ENCODE peak calls at places on chromosomes 4 and X, in ten cellular contexts. G is OCI-LY7, M is lung, H is SK-N-SH, B is lower lobe of right lung, N is heart left ventricle, Z is fibroblast of lung, O is brain microvascular endothelial cell, I is IMR-90, P is GM23248. L is an unnamed sample.

GRCh38 chr4:38753021-38753806 is 29.6 kb downstream of the TLR10 start:
- DNase-seq in G (no peak), M (peak), H (peak), B (peak), N (peak), Z (peak), O (peak), I (peak), P (peak), L (peak)

GRCh38 chr4:738781-739280 is 33.2 kb downstream of the PCGF3 start:
- DNase-seq in G (peak), M (no peak), H (no peak), B (no peak), N (no peak), Z (no peak), O (no peak), I (no peak), P (no peak), L (no peak)

GRCh38 chr4:19803406-19803805 is 448.3 kb upstream of the SLIT2 start:
- DNase-seq in G (no peak), M (no peak), H (no peak), B (no peak), N (no peak), Z (no peak), O (no peak), I (peak), P (peak), L (no peak)

GRCh38 chr4:41009411-41009810 is 204.9 kb downstream of the APBB2 start:
- DNase-seq in G (no peak), M (no peak), H (no peak), B (no peak), N (no peak), Z (peak), O (no peak), I (peak), P (peak), L (no peak)

GRCh38 chrX:51148848-51149247 is 183.8 kb upstream of the NUDT10 start:
- DNase-seq in G (peak), M (no peak), H (no peak), B (no peak), N (no peak), Z (no peak), O (no peak), I (no peak), P (no peak), L (no peak)

GRCh38 chr4:74437866-74438265 is 7.1 kb upstream of the AREG start:
- DNase-seq in G (no peak), M (no peak), H (no peak), B (no peak), N (no peak), Z (no peak), O (no peak), I (no peak), P (no peak), L (no peak)

GRCh38 chr4:38943355-38943754 is 75.7 kb downstream of the FAM114A1 start:
- DNase-seq in G (no peak), M (no peak), H (peak), B (no peak), N (peak), Z (peak), O (no peak), I (peak), P (no peak), L (peak)

GRCh38 chrX:49163555-49164419 is 1.2 kb downstream of the MAGIX start:
- DNase-seq in G (peak), M (peak), H (peak), B (peak), N (peak), Z (peak), O (peak), I (peak), P (peak), L (no peak)

GRCh38 chrX:54482839-54483593 is 13.0 kb downstream of the FGD1 start:
- DNase-seq in G (no peak), M (no peak), H (peak), B (no peak), N (no peak), Z (no peak), O (no peak), I (no peak), P (peak), L (no peak)

GRCh38 chr4:124722069-124722468 is 9.5 kb upstream of the ANKRD50 start:
- DNase-seq in G (no peak), M (no peak), H (no peak), B (no peak), N (no peak), Z (no peak), O (peak), I (peak), P (peak), L (no peak)

GRCh38 chr4:73573794-73574528 is 46.3 kb downstream of the RASSF6 start:
- DNase-seq in G (peak), M (peak), H (peak), B (peak), N (peak), Z (peak), O (peak), I (peak), P (peak), L (peak)

GRCh38 chrX:153074262-153074899 is 2.1 kb downstream of the PNMA6A start:
- DNase-seq in G (no peak), M (no peak), H (peak), B (no peak), N (no peak), Z (no peak), O (no peak), I (no peak), P (no peak), L (no peak)

GRCh38 chr4:119103263-119103662 is 32.4 kb upstream of the MYOZ2 start:
- DNase-seq in G (no peak), M (no peak), H (no peak), B (peak), N (peak), Z (peak), O (peak), I (peak), P (peak), L (peak)

GRCh38 chr4:10030946-10031662 is 9.8 kb upstream of the SLC2A9 start:
- DNase-seq in G (no peak), M (no peak), H (no peak), B (no peak), N (peak), Z (no peak), O (peak), I (no peak), P (no peak), L (no peak)

GRCh38 chr4:5782829-5783476 is 72.0 kb downstream of the EVC start:
- DNase-seq in G (no peak), M (no peak), H (no peak), B (no peak), N (no peak), Z (no peak), O (no peak), I (no peak), P (no peak), L (no peak)

GRCh38 chrX:48919360-48919821 is 567 bp upstream of the PIM2 start:
- DNase-seq in G (no peak), M (no peak), H (peak), B (no peak), N (no peak), Z (no peak), O (no peak), I (no peak), P (peak), L (no peak)

GRCh38 chr4:150305995-150306394 is 227.8 kb downstream of the DCLK2 start:
- DNase-seq in G (no peak), M (no peak), H (no peak), B (no peak), N (no peak), Z (peak), O (peak), I (peak), P (peak), L (no peak)

GRCh38 chr4:148618856-148619255 is 176.6 kb upstream of the NR3C2 start:
- DNase-seq in G (no peak), M (no peak), H (no peak), B (no peak), N (no peak), Z (no peak), O (no peak), I (peak), P (no peak), L (no peak)

GRCh38 chr4:4387531-4388311 is 819 bp downstream of the NSG1 start:
- DNase-seq in G (peak), M (no peak), H (peak), B (no peak), N (no peak), Z (no peak), O (no peak), I (no peak), P (peak), L (no peak)

GRCh38 chr4:137540356-137540755 is 8.1 kb upstream of the PCDH18 start:
- DNase-seq in G (no peak), M (no peak), H (no peak), B (no peak), N (no peak), Z (no peak), O (no peak), I (no peak), P (no peak), L (no peak)

GRCh38 chrX:11629593-11630211 is 36.0 kb downstream of the ARHGAP6 start:
- DNase-seq in G (no peak), M (no peak), H (no peak), B (peak), N (peak), Z (peak), O (peak), I (peak), P (peak), L (peak)

GRCh38 chr4:184263910-184264732 is 46.4 kb upstream of the ENPP6 start:
- DNase-seq in G (peak), M (peak), H (peak), B (peak), N (peak), Z (peak), O (peak), I (peak), P (peak), L (peak)

GRCh38 chrX:100076031-100076430 is 334.0 kb downstream of the PCDH19 start:
- DNase-seq in G (no peak), M (no peak), H (no peak), B (no peak), N (no peak), Z (no peak), O (no peak), I (no peak), P (no peak), L (no peak)

GRCh38 chr4:165364452-165365080 is 14.2 kb upstream of the CPE start:
- DNase-seq in G (no peak), M (no peak), H (no peak), B (no peak), N (no peak), Z (peak), O (no peak), I (no peak), P (peak), L (no peak)

GRCh38 chrX:50100188-50100587 is 100.6 kb downstream of the AKAP4 start:
- DNase-seq in G (peak), M (no peak), H (peak), B (no peak), N (no peak), Z (no peak), O (no peak), I (no peak), P (no peak), L (no peak)

GRCh38 chr4:3250438-3250955 is 1.5 kb downstream of the MSANTD1 start:
- DNase-seq in G (no peak), M (peak), H (no peak), B (peak), N (peak), Z (no peak), O (no peak), I (no peak), P (no peak), L (no peak)

GRCh38 chr4:184732126-184732525 is 1.8 kb downstream of the CENPU start:
- DNase-seq in G (peak), M (peak), H (no peak), B (no peak), N (no peak), Z (no peak), O (no peak), I (peak), P (peak), L (no peak)

GRCh38 chrX:261167-261857 is 19.9 kb upstream of the PLCXD1 start:
- DNase-seq in G (no peak), M (no peak), H (no peak), B (peak), N (peak), Z (peak), O (peak), I (peak), P (no peak), L (no peak)

GRCh38 chr4:28462766-28463165 is 1602.1 kb downstream of the STIM2 start:
- DNase-seq in G (no peak), M (no peak), H (no peak), B (no peak), N (no peak), Z (no peak), O (no peak), I (peak), P (peak), L (no peak)

GRCh38 chr4:110112056-110112455 is 86.4 kb downstream of the ELOVL6 start:
- DNase-seq in G (no peak), M (no peak), H (no peak), B (no peak), N (no peak), Z (no peak), O (no peak), I (no peak), P (no peak), L (no peak)

GRCh38 chr4:42080284-42080683 is 72.2 kb downstream of the BEND4 start:
- DNase-seq in G (no peak), M (no peak), H (no peak), B (no peak), N (no peak), Z (no peak), O (no peak), I (no peak), P (no peak), L (no peak)

GRCh38 chr4:183821090-183821853 is 83.8 kb upstream of the STOX2 start:
- DNase-seq in G (no peak), M (no peak), H (no peak), B (no peak), N (no peak), Z (no peak), O (no peak), I (no peak), P (no peak), L (no peak)

GRCh38 chr4:1579834-1580686 is 104.1 kb downstream of the FAM53A start:
- DNase-seq in G (peak), M (peak), H (peak), B (peak), N (peak), Z (no peak), O (peak), I (no peak), P (peak), L (no peak)

DNA sequence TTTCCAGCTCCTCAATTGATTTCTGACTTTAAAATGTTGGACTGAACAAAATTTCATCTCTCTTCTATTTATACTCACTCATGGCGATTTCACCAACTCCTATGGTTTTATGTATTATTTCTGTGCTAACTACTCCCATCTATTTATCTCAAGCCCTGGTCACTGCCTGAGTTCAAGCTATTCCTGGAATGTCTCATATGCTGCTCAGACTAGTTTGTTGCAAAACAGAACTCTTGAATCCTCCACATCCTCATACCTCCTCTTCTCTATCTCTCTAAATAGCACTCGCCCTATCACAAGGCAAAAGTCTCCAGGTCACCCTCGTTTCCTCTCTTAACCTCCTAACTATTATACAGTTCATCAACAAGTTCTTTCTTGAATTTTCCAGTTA is 19.0 kb upstream of the DDX60 start:
- DNase-seq in G (no peak), M (no peak), H (no peak), B (no peak), N (no peak), Z (no peak), O (peak), I (peak), P (no peak), L (peak)
- H3K4me3 ChIP-seq in G (no peak), M (no peak), H (no peak), B (no peak), N (no peak), Z (no peak), O (no peak), I (no peak), P (no peak), L (no peak)

GRCh38 chr4:89681219-89681618 is 155.7 kb downstream of the SNCA start:
- DNase-seq in G (no peak), M (no peak), H (no peak), B (no peak), N (no peak), Z (no peak), O (peak), I (no peak), P (no peak), L (no peak)

GRCh38 chr4:89684536-89684935 is 152.4 kb downstream of the SNCA start:
- DNase-seq in G (no peak), M (no peak), H (no peak), B (no peak), N (no peak), Z (no peak), O (no peak), I (no peak), P (no peak), L (no peak)

GRCh38 chr4:89682808-89683207 is 154.2 kb downstream of the SNCA start:
- DNase-seq in G (no peak), M (no peak), H (no peak), B (no peak), N (no peak), Z (no peak), O (no peak), I (no peak), P (no peak), L (no peak)

GRCh38 chr4:89685277-89685676 is 151.7 kb downstream of the SNCA start:
- DNase-seq in G (no peak), M (no peak), H (no peak), B (no peak), N (no peak), Z (no peak), O (no peak), I (no peak), P (no peak), L (no peak)

GRCh38 chr4:89681671-89682070 is 155.3 kb downstream of the SNCA start:
- DNase-seq in G (no peak), M (no peak), H (no peak), B (no peak), N (no peak), Z (no peak), O (no peak), I (no peak), P (no peak), L (no peak)
- H3K27ac ChIP-seq in G (no peak), M (no peak), H (no peak), B (no peak), N (no peak), Z (no peak), O (no peak), I (no peak), P (no peak), L (no peak)

GRCh38 chr4:81606166-81606565 is 134.5 kb upstream of the RASGEF1B start:
- DNase-seq in G (no peak), M (no peak), H (no peak), B (no peak), N (no peak), Z (no peak), O (no peak), I (no peak), P (peak), L (no peak)
- H3K4me3 ChIP-seq in G (peak), M (no peak), H (no peak), B (no peak), N (no peak), Z (no peak), O (no peak), I (no peak), P (no peak), L (no peak)

DNA sequence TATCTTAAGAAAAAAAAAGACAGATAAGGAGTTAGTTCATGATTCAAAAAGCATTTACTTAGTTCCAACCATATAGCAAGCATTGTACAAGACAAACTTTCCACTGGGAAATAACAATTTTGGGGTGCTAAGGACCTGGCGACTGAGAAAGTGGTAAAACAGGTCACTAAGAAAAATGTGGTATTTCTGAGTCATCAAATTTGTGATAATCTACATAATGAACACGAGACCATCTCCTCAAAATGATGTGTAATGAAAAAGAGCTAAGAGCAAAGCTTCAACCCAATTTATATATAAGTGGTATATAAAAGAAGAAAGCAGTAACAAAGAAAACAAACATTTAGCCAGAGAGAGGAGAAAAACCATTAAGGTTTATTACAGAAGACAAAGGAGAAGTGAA is 72.3 kb downstream of the FBXW7 start:
- DNase-seq in G (no peak), M (no peak), H (no peak), B (no peak), N (no peak), Z (no peak), O (no peak), I (no peak), P (no peak), L (no peak)
- H3K27ac ChIP-seq in G (peak), M (no peak), H (no peak), B (no peak), N (no peak), Z (no peak), O (no peak), I (no peak), P (no peak), L (no peak)

GRCh38 chr4:94208918-94209317 is 1.3 kb downstream of the SMARCAD1 start:
- DNase-seq in G (peak), M (no peak), H (no peak), B (no peak), N (no peak), Z (no peak), O (no peak), I (no peak), P (peak), L (no peak)
- H3K4me3 ChIP-seq in G (peak), M (no peak), H (peak), B (peak), N (no peak), Z (peak), O (peak), I (peak), P (peak), L (peak)

GRCh38 chrX:103845165-103845653 is 13.2 kb upstream of the RAB9B start:
- DNase-seq in G (peak), M (peak), H (peak), B (no peak), N (no peak), Z (peak), O (peak), I (peak), P (peak), L (peak)
- H3K27ac ChIP-seq in G (no peak), M (no peak), H (peak), B (no peak), N (no peak), Z (no peak), O (no peak), I (no peak), P (peak), L (no peak)

GRCh38 chr4:55337944-55338343 is 8.1 kb upstream of the SRD5A3 start:
- DNase-seq in G (no peak), M (no peak), H (no peak), B (no peak), N (no peak), Z (no peak), O (no peak), I (no peak), P (no peak), L (no peak)

GRCh38 chr4:55345054-55345453 is 988 bp upstream of the SRD5A3 start:
- DNase-seq in G (no peak), M (peak), H (no peak), B (no peak), N (no peak), Z (no peak), O (no peak), I (no peak), P (no peak), L (no peak)

GRCh38 chr4:55336138-55337034 is 9.7 kb upstream of the SRD5A3 start:
- DNase-seq in G (no peak), M (peak), H (no peak), B (no peak), N (no peak), Z (no peak), O (no peak), I (no peak), P (no peak), L (no peak)

GRCh38 chr4:55345980-55346850 is at the start of gene SRD5A3:
- DNase-seq in G (peak), M (peak), H (peak), B (peak), N (peak), Z (peak), O (peak), I (peak), P (peak), L (no peak)

GRCh38 chr4:55340246-55340645 is 5.8 kb upstream of the SRD5A3 start:
- DNase-seq in G (no peak), M (peak), H (no peak), B (no peak), N (no peak), Z (no peak), O (no peak), I (no peak), P (no peak), L (no peak)
- H3K4me3 ChIP-seq in G (no peak), M (no peak), H (no peak), B (no peak), N (no peak), Z (no peak), O (no peak), I (no peak), P (no peak), L (no peak)

DNA sequence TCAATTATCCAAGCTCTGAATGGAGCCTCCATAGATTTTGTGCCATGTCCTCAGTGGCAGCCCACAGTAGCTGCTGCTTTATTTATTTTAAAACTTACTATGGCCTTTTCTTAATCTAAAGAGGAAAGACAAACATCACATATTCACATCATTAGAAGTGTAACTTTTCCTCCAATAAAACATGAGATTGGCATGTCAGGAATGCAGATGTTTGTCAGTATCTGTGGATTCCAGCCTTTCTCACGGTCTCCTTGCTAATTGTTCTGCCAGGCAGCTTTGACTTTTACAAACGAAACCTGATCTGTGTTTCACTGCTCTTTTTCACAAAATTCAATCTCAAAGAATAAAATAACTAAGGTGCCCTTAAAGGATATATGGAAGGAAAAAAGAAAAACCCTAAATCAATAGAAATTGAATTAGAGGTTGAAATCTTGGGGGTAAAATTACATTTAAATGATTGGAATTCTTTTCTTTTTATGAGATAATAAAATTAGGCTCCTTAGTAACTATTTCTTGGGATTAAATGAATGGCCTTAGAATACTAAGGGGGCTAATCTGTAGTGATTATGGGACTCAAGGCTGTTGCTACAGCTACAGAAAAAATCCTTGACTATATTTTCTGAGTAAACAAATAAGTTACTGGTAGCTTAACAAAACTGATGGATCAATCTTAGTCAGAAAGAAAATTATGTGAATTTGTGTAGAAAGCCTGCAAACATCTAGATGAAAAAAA is 151.3 kb downstream of the RTL9 start:
- DNase-seq in G (no peak), M (no peak), H (no peak), B (no peak), N (no peak), Z (no peak), O (no peak), I (no peak), P (peak), L (no peak)
- H3K27ac ChIP-seq in G (no peak), M (no peak), H (no peak), B (no peak), N (no peak), Z (no peak), O (no peak), I (no peak), P (no peak), L (no peak)